ENCODE peak calls at places on chromosomes 1 and 21, in ten cellular contexts. P, O, E, Z, G, Y, F, D, W and M are unnamed samples.

GRCh38 chr1:6922096-6922931 is 137.1 kb downstream of the CAMTA1 start:
- DNase-seq in D (peak; percentile 75), G (peak; percentile 23), Z (no peak), O (peak; percentile 31), Y (no peak), P (peak; percentile 85), F (no peak), W (peak; percentile 83), E (no peak), M (peak; percentile 75)

GRCh38 chr1:223716302-223716862 is 4.0 kb downstream of the CAPN2 start:
- DNase-seq in E (no peak), Z (no peak), F (peak; percentile 54), G (no peak), P (peak; percentile 65), Y (peak; percentile 21), D (no peak), W (no peak), O (no peak), M (no peak)

GRCh38 chr21:38358666-38359065 is 101.9 kb downstream of the KCNJ15 start:
- DNase-seq in W (no peak), F (no peak), Y (no peak), E (no peak), G (no peak), P (no peak), D (no peak), Z (no peak), O (no peak), M (peak; percentile 16)

GRCh38 chr21:38337793-38338192 is 81.0 kb downstream of the KCNJ15 start:
- DNase-seq in F (no peak), D (no peak), W (no peak), O (no peak), G (no peak), P (no peak), Y (no peak), Z (no peak), E (no peak), M (no peak)

GRCh38 chr21:15604424-15604823 is 125.4 kb upstream of the USP25 start:
- DNase-seq in W (no peak), G (peak; percentile 68), F (no peak), Z (no peak), E (no peak), O (no peak), D (no peak), Y (no peak), P (peak; percentile 82), M (no peak)

GRCh38 chr1:15489052-15489736 is 13.3 kb downstream of the CELA2B start:
- DNase-seq in Y (no peak), G (no peak), Z (no peak), E (peak; percentile 26), W (no peak), P (no peak), F (no peak), D (no peak), O (no peak), M (no peak)

GRCh38 chr1:27624467-27625233 is 10.3 kb downstream of the FGR start:
- DNase-seq in P (no peak), O (no peak), G (no peak), F (no peak), E (no peak), Y (no peak), D (no peak), Z (no peak), W (no peak), M (no peak)

GRCh38 chr1:5967351-5968160 is 24.7 kb downstream of the NPHP4 start:
- DNase-seq in P (peak; percentile 15), W (no peak), O (peak; percentile 64), G (no peak), Y (no peak), F (no peak), D (peak; percentile 87), Z (no peak), E (peak; percentile 42), M (peak; percentile 64)

GRCh38 chr1:19651141-19651737 is 7.1 kb downstream of the NBL1 start:
- DNase-seq in P (peak; percentile 72), O (peak; percentile 61), E (peak; percentile 59), Y (peak; percentile 29), D (peak; percentile 79), F (no peak), W (peak; percentile 59), G (peak; percentile 56), Z (peak; percentile 24), M (no peak)

GRCh38 chr1:159746676-159747075 is 32.3 kb upstream of the CRP start:
- DNase-seq in Y (no peak), E (no peak), Z (no peak), P (peak; percentile 67), O (no peak), F (no peak), W (no peak), D (no peak), G (no peak), M (no peak)

GRCh38 chr1:110538082-110538481 is 19.1 kb upstream of the KCNA10 start:
- DNase-seq in E (no peak), D (no peak), P (no peak), Z (no peak), W (no peak), G (no peak), O (no peak), F (no peak), Y (no peak), M (no peak)

GRCh38 chr1:171754971-171755370 is 13.1 kb upstream of the VAMP4 start:
- DNase-seq in E (no peak), Y (no peak), P (peak; percentile 47), Z (no peak), G (peak; percentile 17), F (no peak), O (no peak), W (no peak), D (no peak), M (no peak)

GRCh38 chr1:241356187-241356518 is 852 bp downstream of the RGS7 start:
- DNase-seq in O (no peak), G (no peak), W (no peak), D (no peak), Y (no peak), Z (no peak), F (no peak), E (no peak), P (no peak), M (no peak)

GRCh38 chr1:155962599-155963211 is 15.6 kb downstream of the ARHGEF2 start:
- DNase-seq in O (no peak), D (no peak), Z (no peak), F (peak; percentile 67), W (no peak), G (peak; percentile 49), P (peak; percentile 65), E (no peak), Y (no peak), M (no peak)

GRCh38 chr1:151175910-151176309 is at the start of gene TMOD4:
- DNase-seq in O (no peak), G (peak; percentile 37), E (no peak), W (no peak), D (peak; percentile 32), P (no peak), F (no peak), Z (no peak), Y (no peak), M (no peak)
- TF ChIP-seq CTCF in O (peak; percentile 71), G (peak; percentile 64), E (peak; percentile 55), W (peak; percentile 28), D (no peak), P (peak; percentile 60), F (peak; percentile 39), Z (peak; percentile 51), Y (peak; percentile 41), M (no peak)

DNA sequence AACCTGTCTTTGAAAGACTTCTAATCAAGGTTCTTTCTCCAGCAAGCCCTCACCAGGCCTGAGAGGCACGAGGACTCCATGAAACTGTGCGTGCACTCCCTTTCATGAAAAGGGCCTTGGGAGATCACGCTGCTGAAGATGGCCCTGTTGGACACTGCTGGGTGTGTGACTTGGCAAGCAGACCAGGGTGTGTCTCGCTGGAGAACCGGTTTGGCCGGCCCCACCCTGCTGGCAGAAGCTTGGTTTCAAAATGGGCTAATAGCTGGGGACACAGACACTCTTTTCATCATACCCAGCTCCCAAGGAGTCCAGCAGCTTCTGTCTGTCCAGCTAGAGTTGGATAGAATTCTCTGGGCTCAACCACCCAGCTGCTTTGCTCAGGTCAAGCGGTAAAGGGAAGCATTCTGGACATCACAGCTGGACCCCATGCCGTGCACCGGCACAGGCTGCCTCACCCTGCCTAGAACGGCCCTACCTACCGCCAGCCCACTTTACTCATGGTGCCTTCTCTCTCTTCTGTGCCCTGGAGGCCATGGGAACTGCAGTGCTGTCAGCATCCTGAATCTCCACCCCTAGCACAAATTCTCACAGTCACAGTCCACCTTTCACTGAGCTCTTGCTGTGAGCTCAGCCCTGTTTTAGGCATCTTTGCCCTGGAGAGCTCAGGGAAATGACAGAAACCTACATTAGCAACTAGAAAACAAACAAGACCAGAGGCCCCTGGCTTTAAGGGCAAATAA is 24.6 kb downstream of the PKP1 start:
- DNase-seq in D (no peak), F (no peak), O (peak; percentile 59), P (no peak), G (no peak), Y (no peak), E (no peak), Z (no peak), W (no peak), M (no peak)
- H3K4me1 ChIP-seq in D (no peaks in the 10 kb centered on the region), F (peaks cover 51% of the 10 kb centered on the region), O (peaks cover 6% of the 10 kb centered on the region), P (peaks cover 5% of the 10 kb centered on the region), G (no peaks in the 10 kb centered on the region), Y (no peaks in the 10 kb centered on the region), E (peaks cover 45% of the 10 kb centered on the region), Z (peaks cover 10% of the 10 kb centered on the region), W (no peaks in the 10 kb centered on the region), M (peaks cover 40% of the 10 kb centered on the region)

GRCh38 chr1:8739377-8739776 is 78.1 kb downstream of the RERE start:
- DNase-seq in Z (peak; percentile 38), P (no peak), E (no peak), O (no peak), F (no peak), Y (no peak), W (no peak), D (no peak), G (no peak), M (no peak)
- TF ChIP-seq CTCF in Z (peak; percentile 70), P (no peak), E (no peak), O (no peak), F (no peak), Y (no peak), W (no peak), D (no peak), G (no peak), M (no peak)

GRCh38 chr1:2297246-2298011 is 69.3 kb downstream of the SKI start:
- DNase-seq in W (no peak), F (no peak), Z (no peak), Y (no peak), O (no peak), G (no peak), P (no peak), E (no peak), D (no peak), M (no peak)

GRCh38 chr1:2295526-2295925 is 67.4 kb downstream of the SKI start:
- DNase-seq in W (no peak), G (no peak), F (no peak), O (no peak), Y (no peak), D (no peak), P (no peak), Z (no peak), E (no peak), M (no peak)

GRCh38 chr1:2292725-2293450 is 64.8 kb downstream of the SKI start:
- DNase-seq in Y (no peak), W (no peak), O (no peak), D (no peak), E (no peak), F (no peak), P (no peak), Z (no peak), G (no peak), M (no peak)

GRCh38 chr1:2294033-2294640 is 66.0 kb downstream of the SKI start:
- DNase-seq in O (no peak), Y (no peak), P (peak; percentile 37), G (no peak), D (no peak), F (no peak), W (no peak), E (no peak), Z (no peak), M (no peak)

GRCh38 chr1:2294661-2295060 is 66.5 kb downstream of the SKI start:
- DNase-seq in G (no peak), P (no peak), Y (no peak), W (no peak), F (no peak), E (no peak), Z (no peak), O (no peak), D (no peak), M (no peak)
- H3K4me1 ChIP-seq in G (peaks cover 43% of the 10 kb centered on the region), P (peaks cover 14% of the 10 kb centered on the region), Y (peaks cover 88% of the 10 kb centered on the region), W (peaks cover 59% of the 10 kb centered on the region), F (peaks cover 93% of the 10 kb centered on the region), E (peaks cover 89% of the 10 kb centered on the region), Z (no peaks in the 10 kb centered on the region), O (peaks cover 51% of the 10 kb centered on the region), D (peaks cover 28% of the 10 kb centered on the region), M (no peaks in the 10 kb centered on the region)